ENCODE peak calls at places on chromosome 12, in four cellular contexts. H, N, Q and Y are unnamed samples.

GRCh38 chr12:102480401-102480800 is at the start of gene IGF1:
- DNase-seq in N (no peak), Q (peak), H (peak), Y (peak)

GRCh38 chr12:65832217-65832616 is 7.9 kb downstream of the HMGA2 start:
- DNase-seq in H (no peak), Q (no peak), N (no peak), Y (no peak)

GRCh38 chr12:92560713-92561542 is 141.9 kb upstream of the PLEKHG7 start:
- DNase-seq in N (no peak), Q (no peak), H (peak), Y (no peak)

GRCh38 chr12:114668151-114668891 is 15.7 kb downstream of the TBX3 start:
- DNase-seq in H (peak), Q (peak), N (peak), Y (peak)

GRCh38 chr12:45458238-45458637 is 242.3 kb downstream of the ANO6 start:
- DNase-seq in N (no peak), H (no peak), Q (no peak), Y (peak)

GRCh38 chr12:117047810-117048584 is 51.2 kb downstream of the TESC start:
- DNase-seq in N (peak), Q (peak), H (no peak), Y (peak)

GRCh38 chr12:57145460-57146059 is 1.9 kb downstream of the LRP1-AS start:
- DNase-seq in N (no peak), H (peak), Q (no peak), Y (no peak)

GRCh38 chr12:2825133-2825532 is 9.7 kb downstream of the NRIP2 start:
- DNase-seq in H (no peak), Q (no peak), N (no peak), Y (no peak)

GRCh38 chr12:113086249-113087164 is 30.0 kb downstream of the DTX1 start:
- DNase-seq in H (peak), N (no peak), Q (no peak), Y (no peak)

GRCh38 chr12:79691299-79692248 is 810 bp upstream of the PAWR start:
- DNase-seq in H (peak), Q (peak), N (no peak), Y (peak)

GRCh38 chr12:48787791-48788521 is 933 bp downstream of the ADCY6 start:
- DNase-seq in Q (no peak), N (no peak), H (peak), Y (no peak)

GRCh38 chr12:109950625-109951024 is 45.5 kb downstream of the GIT2 start:
- DNase-seq in Q (no peak), N (no peak), H (peak), Y (no peak)

GRCh38 chr12:28780096-28780495 is 369.0 kb upstream of the FAR2 start:
- DNase-seq in Q (peak), N (no peak), H (peak), Y (peak)

GRCh38 chr12:116933101-116933500 is 22.4 kb downstream of the FBXW8 start:
- DNase-seq in Q (no peak), H (no peak), N (no peak), Y (peak)

GRCh38 chr12:98840325-98840724 is 195.2 kb downstream of the APAF1 start:
- DNase-seq in N (no peak), H (no peak), Q (no peak), Y (no peak)

GRCh38 chr12:124484526-124484953 is 82.9 kb downstream of the NCOR2 start:
- DNase-seq in H (no peak), Q (no peak), N (no peak), Y (no peak)

GRCh38 chr12:28527631-28528249 is 337.5 kb downstream of the CCDC91 start:
- DNase-seq in Q (no peak), N (no peak), H (no peak), Y (no peak)

GRCh38 chr12:46675736-46676135 is 150.1 kb downstream of the SLC38A4 start:
- DNase-seq in N (peak), H (peak), Q (peak), Y (peak)

GRCh38 chr12:25364529-25365339 is 114.0 kb upstream of the KRAS start:
- DNase-seq in Q (no peak), N (no peak), H (no peak), Y (no peak)

GRCh38 chr12:116338064-116338872 is 60.8 kb upstream of the MED13L start:
- DNase-seq in N (no peak), Q (no peak), H (no peak), Y (no peak)

GRCh38 chr12:27969901-27970390 is 2.6 kb downstream of the PTHLH start:
- DNase-seq in N (peak), Q (peak), H (peak), Y (peak)

GRCh38 chr12:103560604-103561101 is 26.4 kb upstream of the STAB2 start:
- DNase-seq in N (no peak), H (peak), Q (peak), Y (peak)

GRCh38 chr12:8018666-8019581 is 13.6 kb upstream of the FOXJ2 start:
- DNase-seq in H (no peak), N (peak), Q (peak), Y (peak)

GRCh38 chr12:19482036-19482435 is 42.7 kb downstream of the AEBP2 start:
- DNase-seq in N (no peak), Q (no peak), H (peak), Y (no peak)

GRCh38 chr12:92065018-92065499 is 80.6 kb downstream of the BTG1 start:
- DNase-seq in Q (no peak), H (peak), N (no peak), Y (peak)

GRCh38 chr12:5498081-5498480 is 66.2 kb downstream of the NTF3 start:
- DNase-seq in N (no peak), H (peak), Q (peak), Y (no peak)

GRCh38 chr12:12892670-12893290 is 1.4 kb downstream of the GPRC5A start:
- DNase-seq in N (no peak), Q (no peak), H (peak), Y (no peak)

GRCh38 chr12:122517877-122518276 is 8.9 kb downstream of the RSRC2 start:
- DNase-seq in N (no peak), H (peak), Q (peak), Y (peak)

GRCh38 chr12:116346751-116347150 is 69.3 kb upstream of the MED13L start:
- DNase-seq in Q (peak), N (no peak), H (peak), Y (peak)

GRCh38 chr12:89733579-89734201 is 25.1 kb upstream of the ATP2B1 start:
- DNase-seq in H (peak), N (no peak), Q (peak), Y (peak)

GRCh38 chr12:12091977-12092663 is 21.4 kb downstream of the BCL2L14 start:
- DNase-seq in Q (no peak), H (no peak), N (no peak), Y (peak)

GRCh38 chr12:131074221-131075083 is 120.7 kb downstream of the ADGRD1 start:
- DNase-seq in Q (no peak), H (no peak), N (no peak), Y (no peak)